ENCODE peak calls at places on chromosomes 5 and 9, in ten cellular contexts. B is nephron progenitor cell; W is HCT116; T is astrocyte of the spinal cord; V is PC-9; C is A549; X is chondrocyte; M is uterus; E is activated CD8-positive, alpha-beta T cell treated with anti-CD3 and anti-CD28 coated beads for 36 hours; Y is neural crest cell. D is an unnamed sample.

GRCh38 chr5:132279801-132280200 is 14.4 kb upstream of the SLC22A4 start:
- DNase-seq in B (no peak), W (no peak), T (no peak), V (no peak), C (no peak), X (no peak), M (no peak), E (no peak), Y (no peak), D (no peak)

GRCh38 chr9:115292584-115293271 is 174.8 kb upstream of the TNC start:
- DNase-seq in B (no peak), W (no peak), T (no peak), V (no peak), C (no peak), X (no peak), M (no peak), E (no peak), Y (peak; percentile 5), D (no peak)

GRCh38 chr9:136671646-136672430 is 9.1 kb downstream of the EGFL7 start:
- DNase-seq in B (peak; percentile 83), W (no peak), T (no peak), V (peak; percentile 46), C (no peak), X (no peak), M (no peak), E (peak; percentile 60), Y (peak; percentile 81), D (no peak)

GRCh38 chr5:68932830-68933434 is 160.9 kb upstream of the SLC30A5 start:
- DNase-seq in B (peak; percentile 25), W (peak; percentile 7), T (no peak), V (no peak), C (peak; percentile 38), X (no peak), M (no peak), E (peak; percentile 42), Y (no peak), D (no peak)

GRCh38 chr5:1120236-1120999 is 8.6 kb upstream of the SLC12A7 start:
- DNase-seq in B (no peak), W (no peak), T (no peak), V (no peak), C (no peak), X (no peak), M (no peak), E (no peak), Y (no peak), D (no peak)

GRCh38 chr5:134994560-134995156 is 27.0 kb downstream of the CATSPER3 start:
- DNase-seq in B (no peak), W (no peak), T (no peak), V (no peak), C (no peak), X (no peak), M (no peak), E (no peak), Y (no peak), D (no peak)

GRCh38 chr5:12861891-12862290 is 957.6 kb upstream of the CTNND2 start:
- DNase-seq in B (no peak), W (no peak), T (no peak), V (no peak), C (peak; percentile 12), X (no peak), M (no peak), E (no peak), Y (no peak), D (no peak)

GRCh38 chr5:59138509-59138908 is 555.6 kb downstream of the RAB3C start:
- DNase-seq in B (no peak), W (no peak), T (no peak), V (no peak), C (no peak), X (no peak), M (no peak), E (no peak), Y (no peak), D (no peak)

GRCh38 chr9:98881356-98881755 is 62.4 kb upstream of the COL15A1 start:
- DNase-seq in B (no peak), W (no peak), T (no peak), V (no peak), C (no peak), X (no peak), M (no peak), E (no peak), Y (no peak), D (no peak)
- TF ChIP-seq CTCF in B (no peak), W (no peak), T (no peak), V (no peak), C (no peak), X (no peak), M (no peak), E (no peak), Y (no peak), D (no peak)

DNA sequence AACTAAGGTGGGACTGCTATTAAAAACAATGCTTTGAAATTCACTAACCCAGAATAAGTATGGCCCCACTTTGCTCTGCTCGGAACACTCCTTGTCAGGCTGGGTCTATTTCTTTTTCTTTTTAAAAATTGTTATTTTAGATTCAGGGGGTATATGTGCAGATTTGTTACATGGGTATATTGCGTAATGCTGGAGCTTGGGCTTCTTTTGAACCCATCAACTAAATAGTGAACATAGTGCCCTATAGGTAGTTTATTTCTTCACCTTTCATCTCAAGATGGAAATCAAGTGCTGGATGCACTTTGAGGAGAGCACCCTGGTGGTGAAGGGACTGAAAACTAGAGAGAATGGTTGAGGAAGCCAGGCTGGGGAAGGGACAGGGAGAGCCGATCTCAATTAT is 51.0 kb downstream of the GLRA1 start:
- DNase-seq in B (no peak), W (no peak), T (no peak), V (no peak), C (no peak), X (no peak), M (no peak), E (no peak), Y (no peak), D (no peak)
- TF ChIP-seq CTCF in B (no peak), W (no peak), T (no peak), V (no peak), C (no peak), X (no peak), M (no peak), E (no peak), Y (no peak), D (no peak)

DNA sequence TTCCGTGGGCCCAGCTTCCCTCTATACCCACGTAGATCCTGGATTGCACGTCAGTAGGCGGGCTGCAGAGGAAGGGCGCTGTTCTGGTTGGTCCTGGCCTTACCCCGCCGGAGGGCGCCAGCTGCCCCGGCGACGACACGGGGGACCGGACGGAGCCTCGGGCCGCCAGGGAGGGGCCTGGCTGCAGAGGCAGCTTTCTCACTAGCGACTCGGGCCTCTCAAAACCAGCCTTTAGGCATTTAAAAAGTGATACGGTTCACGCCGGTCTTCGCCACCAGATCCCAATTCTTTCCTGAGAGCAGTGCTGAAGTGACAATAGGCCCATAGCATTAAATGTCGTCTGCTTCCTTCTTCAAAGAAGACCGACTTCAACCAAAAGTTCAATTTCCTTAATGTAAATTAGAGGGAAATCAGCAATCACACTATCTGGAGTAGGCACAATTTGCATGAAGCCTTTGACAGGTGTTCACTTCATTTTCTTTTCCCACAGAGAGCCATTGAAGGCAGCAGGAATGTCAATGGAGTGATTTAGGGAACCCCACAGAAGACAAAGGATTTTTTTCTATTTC is 17.6 kb upstream of the UBE2D2 start:
- DNase-seq in B (peak; percentile 51), W (no peak), T (peak; percentile 39), V (no peak), C (no peak), X (peak; percentile 75), M (no peak), E (peak; percentile 71), Y (peak; percentile 45), D (peak; percentile 80)
- TF ChIP-seq CTCF in B (no peak), W (peak; percentile 26), T (peak; percentile 32), V (no peak), C (no peak), X (peak; percentile 47), M (no peak), E (peak; percentile 15), Y (peak; percentile 19), D (peak; percentile 21)

GRCh38 chr9:108813951-108814601 is 41.7 kb downstream of the ACTL7B start:
- DNase-seq in B (no peak), W (peak; percentile 38), T (peak; percentile 49), V (peak; percentile 73), C (peak; percentile 63), X (no peak), M (no peak), E (no peak), Y (no peak), D (no peak)
- TF ChIP-seq CTCF in B (no peak), W (peak; percentile 78), T (peak; percentile 50), V (peak; percentile 87), C (peak; percentile 68), X (peak; percentile 81), M (no peak), E (no peak), Y (no peak), D (no peak)

DNA sequence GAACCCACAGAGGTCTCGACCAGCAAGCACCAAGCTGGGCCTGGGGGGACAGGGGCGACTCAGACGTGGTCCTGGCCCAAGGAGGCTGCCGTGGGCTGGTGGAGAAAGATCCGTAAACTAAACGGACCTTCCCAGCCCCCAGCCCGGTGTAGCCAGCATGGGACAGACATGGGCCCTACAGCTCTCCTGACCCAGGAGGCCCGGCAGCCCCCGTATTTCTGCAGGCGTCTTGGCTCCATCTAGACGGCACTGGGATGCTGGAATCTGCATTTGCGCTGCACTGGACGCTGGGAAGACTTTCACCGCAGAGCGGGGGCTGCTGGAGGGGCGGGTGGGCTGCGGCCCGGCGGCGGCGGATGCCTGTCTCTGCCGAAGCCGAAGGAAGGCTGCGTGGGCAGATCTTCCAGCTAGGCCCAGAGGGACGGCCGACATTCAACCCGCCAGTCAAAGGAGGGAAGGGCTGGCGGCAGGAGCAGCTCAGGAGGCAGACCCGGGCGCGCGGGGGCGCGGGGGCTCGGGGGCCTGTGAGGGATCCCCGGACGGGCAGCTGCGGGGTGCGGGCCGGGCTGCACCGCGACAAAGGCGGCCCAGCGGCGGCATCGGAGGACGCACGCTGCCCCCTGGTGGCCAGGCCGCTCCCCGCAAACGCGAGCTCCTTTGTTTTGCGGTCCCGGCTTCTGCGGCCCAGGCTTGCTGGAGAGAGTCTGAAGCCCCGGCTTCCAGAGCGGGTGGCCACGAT is 266.2 kb downstream of the NSG2 start:
- DNase-seq in B (peak; percentile 94), W (no peak), T (peak; percentile 39), V (peak; percentile 58), C (peak; percentile 54), X (no peak), M (peak; percentile 21), E (peak; percentile 73), Y (peak; percentile 89), D (peak; percentile 69)
- TF ChIP-seq CTCF in B (peak; percentile 85), W (peak; percentile 64), T (peak; percentile 74), V (peak; percentile 71), C (peak; percentile 90), X (peak; percentile 99), M (peak; percentile 72), E (peak; percentile 90), Y (peak; percentile 98), D (peak; percentile 77)